ENCODE peak calls at places on chromosomes 11 and 22, in ten cellular contexts. O, T, J, P, Q, L, A, N, B and K are unnamed samples.
A peak's percentile ranks its signal among the peaks of the same experiment; 100 is the strongest.

GRCh38 chr11:72234920-72235319 is 9.1 kb downstream of the PHOX2A start:
- DNase-seq in O (no peak), T (peak; percentile 27), J (no peak), P (no peak), Q (no peak), L (no peak), A (no peak), N (no peak), B (peak; percentile 3), K (no peak)

GRCh38 chr22:49211176-49211575 is 616.5 kb downstream of the BRD1 start:
- DNase-seq in O (no peak), T (peak; percentile 42), J (no peak), P (no peak), Q (no peak), L (no peak), A (no peak), N (no peak), B (no peak), K (no peak)

GRCh38 chr22:30949934-30950660 is 18.5 kb downstream of the MORC2 start:
- DNase-seq in O (no peak), T (no peak), J (no peak), P (no peak), Q (no peak), L (no peak), A (no peak), N (no peak), B (no peak), K (no peak)

GRCh38 chr22:26903030-26903856 is 245.9 kb downstream of the MIAT start:
- DNase-seq in O (peak; percentile 27), T (no peak), J (no peak), P (no peak), Q (no peak), L (no peak), A (no peak), N (no peak), B (peak; percentile 19), K (no peak)

GRCh38 chr22:45290410-45290936 is 5.7 kb downstream of the UPK3A start:
- DNase-seq in O (peak; percentile 74), T (no peak), J (peak; percentile 26), P (no peak), Q (no peak), L (peak; percentile 64), A (no peak), N (peak; percentile 76), B (no peak), K (peak; percentile 37)

GRCh38 chr11:58776891-58777451 is 45.2 kb upstream of the GLYAT start:
- DNase-seq in O (no peak), T (no peak), J (no peak), P (no peak), Q (peak; percentile 24), L (no peak), A (no peak), N (no peak), B (no peak), K (no peak)

GRCh38 chr11:93895106-93895862 is 44.9 kb upstream of the VSTM5 start:
- DNase-seq in O (peak; percentile 63), T (no peak), J (peak; percentile 32), P (peak; percentile 61), Q (peak; percentile 36), L (peak; percentile 33), A (no peak), N (peak; percentile 54), B (no peak), K (no peak)

GRCh38 chr11:6200975-6201374 is 2.0 kb downstream of the OR52W1 start:
- DNase-seq in O (no peak), T (no peak), J (no peak), P (no peak), Q (peak; percentile 73), L (no peak), A (no peak), N (no peak), B (no peak), K (no peak)

GRCh38 chr11:65810046-65810868 is 23.4 kb downstream of the OVOL1 start:
- DNase-seq in O (no peak), T (no peak), J (no peak), P (no peak), Q (no peak), L (no peak), A (no peak), N (no peak), B (no peak), K (no peak)